ENCODE peak calls at places on chromosomes 7 and 10, in five cellular contexts. G is stimulated activated CD8-positive, alpha-beta memory T cell treated with anti-CD3 and anti-CD28 coated beads, Interleukin-15, amount 100 ng/mL, for 1 hour; W is right lobe of liver; D is HT-29; A is pons. M is an unnamed sample.

GRCh38 chr7:122383934-122384333 is 79.4 kb upstream of the FEZF1 start:
- DNase-seq in G (no peak), W (no peak), D (no peak), A (no peak), M (no peak)

GRCh38 chr10:70343712-70344111 is 38.7 kb downstream of the LRRC20 start:
- DNase-seq in G (no peak), W (no peak), D (no peak), A (no peak), M (no peak)

GRCh38 chr7:132773527-132773956 is 197.3 kb upstream of the PLXNA4 start:
- DNase-seq in G (no peak), W (no peak), D (no peak), A (no peak), M (no peak)

GRCh38 chr7:144768633-144769032 is 67.2 kb downstream of the TPK1 start:
- DNase-seq in G (no peak), W (no peak), D (no peak), A (no peak), M (no peak)

GRCh38 chr10:114087655-114088054 is 44.0 kb downstream of the ADRB1 start:
- DNase-seq in G (no peak), W (no peak), D (no peak), A (no peak), M (no peak)

GRCh38 chr7:50212016-50212325 is 92.5 kb upstream of the IKZF1 start:
- DNase-seq in G (no peak), W (no peak), D (no peak), A (no peak), M (no peak)

GRCh38 chr7:11345621-11346020 is 371.9 kb downstream of the PHF14 start:
- DNase-seq in G (no peak), W (no peak), D (no peak), A (no peak), M (no peak)

GRCh38 chr10:94602729-94603515 is 57.3 kb downstream of the HELLS start:
- DNase-seq in G (no peak), W (no peak), D (no peak), A (no peak), M (no peak)

GRCh38 chr7:36192050-36192824 is 39.2 kb downstream of the EEPD1 start:
- DNase-seq in G (no peak), W (no peak), D (no peak), A (peak; percentile 63), M (no peak)

GRCh38 chr7:143407296-143408246 is 1.1 kb downstream of the EPHA1 start:
- DNase-seq in G (no peak), W (no peak), D (peak; percentile 44), A (no peak), M (no peak)

GRCh38 chr10:93875032-93875358 is 18.8 kb upstream of the SLC35G1 start:
- DNase-seq in G (no peak), W (no peak), D (no peak), A (no peak), M (no peak)

GRCh38 chr7:15600298-15600697 is 38.5 kb upstream of the AGMO start:
- DNase-seq in G (no peak), W (no peak), D (no peak), A (no peak), M (no peak)

GRCh38 chr10:114498413-114499111 is 94.3 kb upstream of the AFAP1L2 start:
- DNase-seq in G (no peak), W (no peak), D (no peak), A (no peak), M (no peak)

GRCh38 chr7:142133740-142134148 is 22.2 kb downstream of the MGAM2 start:
- DNase-seq in G (no peak), W (no peak), D (no peak), A (no peak), M (no peak)

GRCh38 chr10:83142074-83142563 is 997.2 kb upstream of the GHITM start:
- DNase-seq in G (no peak), W (no peak), D (no peak), A (no peak), M (no peak)

GRCh38 chr10:126928252-126928651 is 23.0 kb downstream of the DOCK1 start:
- DNase-seq in G (no peak), W (no peak), D (no peak), A (no peak), M (peak; percentile 19)

GRCh38 chr10:110993024-110993693 is 73.8 kb downstream of the SHOC2 start:
- DNase-seq in G (no peak), W (no peak), D (no peak), A (peak; percentile 24), M (no peak)

GRCh38 chr7:12199363-12199762 is 11.7 kb upstream of the TMEM106B start:
- DNase-seq in G (no peak), W (no peak), D (peak; percentile 17), A (no peak), M (no peak)

GRCh38 chr10:4196948-4197390 is 412.0 kb upstream of the KLF6 start:
- DNase-seq in G (no peak), W (no peak), D (no peak), A (peak; percentile 14), M (no peak)

GRCh38 chr10:45514283-45515270 is 140.6 kb downstream of the ALOX5 start:
- DNase-seq in G (no peak), W (no peak), D (no peak), A (peak; percentile 84), M (peak; percentile 51)

GRCh38 chr10:86258488-86258887 is 108.1 kb downstream of the GRID1 start:
- DNase-seq in G (no peak), W (no peak), D (no peak), A (peak; percentile 97), M (no peak)

GRCh38 chr7:127635659-127636285 is 16.2 kb upstream of the SND1 start:
- DNase-seq in G (no peak), W (no peak), D (no peak), A (no peak), M (no peak)

GRCh38 chr7:45988405-45989057 is 67.5 kb upstream of the IGFBP3 start:
- DNase-seq in G (no peak), W (no peak), D (no peak), A (no peak), M (no peak)

GRCh38 chr10:97914837-97915211 is 65.2 kb downstream of the GOLGA7B start:
- DNase-seq in G (peak; percentile 35), W (peak; percentile 84), D (peak; percentile 83), A (peak; percentile 76), M (peak; percentile 90)

M was measured in posterior vena cava.